ENCODE peak calls at places on chromosomes 3 and 15, in seven cellular contexts. One of them, this sample, is unnamed.

GRCh38 chr3:30440147-30440604 is 166.2 kb upstream of the TGFBR2 start:
- DNase-seq in HEK293T: no peak
- DNase-seq in NCI-H1694: no peak
- DNase-seq in astrocyte of the cerebellum: peak; percentile 42
- DNase-seq in activated CD8-positive, alpha-beta memory T cell treated with anti-CD3 and anti-CD28 coated beads, Interleukin-2, amount 50 U/mL, for 48 hours: no peak
- DNase-seq in memory B cell: no peak
- DNase-seq in stimulated activated CD4-positive, alpha-beta T cell treated with anti-CD3 and anti-CD28 coated beads, Interleukin-4, amount 100 ng/mL, for 48 hours: no peak
- DNase-seq in this sample: no peak

GRCh38 chr15:80660114-80660513 is 35.0 kb upstream of the ABHD17C start:
- DNase-seq in memory B cell: no peak
- DNase-seq in HEK293T: peak; percentile 73
- DNase-seq in stimulated activated CD4-positive, alpha-beta T cell treated with anti-CD3 and anti-CD28 coated beads, Interleukin-4, amount 100 ng/mL, for 48 hours: no peak
- DNase-seq in NCI-H1694: no peak
- DNase-seq in activated CD8-positive, alpha-beta memory T cell treated with anti-CD3 and anti-CD28 coated beads, Interleukin-2, amount 50 U/mL, for 48 hours: no peak
- DNase-seq in astrocyte of the cerebellum: peak; percentile 3
- DNase-seq in this sample: no peak

GRCh38 chr3:115792206-115792955 is 169.1 kb downstream of the GAP43 start:
- DNase-seq in stimulated activated CD4-positive, alpha-beta T cell treated with anti-CD3 and anti-CD28 coated beads, Interleukin-4, amount 100 ng/mL, for 48 hours: no peak
- DNase-seq in NCI-H1694: no peak
- DNase-seq in activated CD8-positive, alpha-beta memory T cell treated with anti-CD3 and anti-CD28 coated beads, Interleukin-2, amount 50 U/mL, for 48 hours: no peak
- DNase-seq in memory B cell: no peak
- DNase-seq in astrocyte of the cerebellum: no peak
- DNase-seq in HEK293T: no peak
- DNase-seq in this sample: no peak

GRCh38 chr3:136818851-136819783 is at the start of gene SLC35G2:
- DNase-seq in memory B cell: peak; percentile 18
- DNase-seq in stimulated activated CD4-positive, alpha-beta T cell treated with anti-CD3 and anti-CD28 coated beads, Interleukin-4, amount 100 ng/mL, for 48 hours: peak; percentile 15
- DNase-seq in NCI-H1694: no peak
- DNase-seq in activated CD8-positive, alpha-beta memory T cell treated with anti-CD3 and anti-CD28 coated beads, Interleukin-2, amount 50 U/mL, for 48 hours: peak; percentile 72
- DNase-seq in HEK293T: peak; percentile 68
- DNase-seq in astrocyte of the cerebellum: peak; percentile 68
- DNase-seq in this sample: peak; percentile 63

GRCh38 chr3:9347086-9347485 is 15.8 kb upstream of the THUMPD3 start:
- DNase-seq in NCI-H1694: no peak
- DNase-seq in stimulated activated CD4-positive, alpha-beta T cell treated with anti-CD3 and anti-CD28 coated beads, Interleukin-4, amount 100 ng/mL, for 48 hours: no peak
- DNase-seq in astrocyte of the cerebellum: no peak
- DNase-seq in HEK293T: no peak
- DNase-seq in activated CD8-positive, alpha-beta memory T cell treated with anti-CD3 and anti-CD28 coated beads, Interleukin-2, amount 50 U/mL, for 48 hours: no peak
- DNase-seq in memory B cell: no peak
- DNase-seq in this sample: no peak

GRCh38 chr3:197297020-197297419 is 1.4 kb downstream of the DLG1 start:
- DNase-seq in NCI-H1694: no peak
- DNase-seq in HEK293T: no peak
- DNase-seq in activated CD8-positive, alpha-beta memory T cell treated with anti-CD3 and anti-CD28 coated beads, Interleukin-2, amount 50 U/mL, for 48 hours: no peak
- DNase-seq in astrocyte of the cerebellum: no peak
- DNase-seq in stimulated activated CD4-positive, alpha-beta T cell treated with anti-CD3 and anti-CD28 coated beads, Interleukin-4, amount 100 ng/mL, for 48 hours: no peak
- DNase-seq in memory B cell: no peak
- DNase-seq in this sample: no peak

GRCh38 chr15:73996939-73997338 is 2.4 kb downstream of the PML start:
- DNase-seq in NCI-H1694: no peak
- DNase-seq in HEK293T: no peak
- DNase-seq in stimulated activated CD4-positive, alpha-beta T cell treated with anti-CD3 and anti-CD28 coated beads, Interleukin-4, amount 100 ng/mL, for 48 hours: no peak
- DNase-seq in activated CD8-positive, alpha-beta memory T cell treated with anti-CD3 and anti-CD28 coated beads, Interleukin-2, amount 50 U/mL, for 48 hours: no peak
- DNase-seq in astrocyte of the cerebellum: no peak
- DNase-seq in memory B cell: no peak
- DNase-seq in this sample: no peak

GRCh38 chr3:194091141-194091540 is 44.8 kb upstream of the HES1 start:
- DNase-seq in activated CD8-positive, alpha-beta memory T cell treated with anti-CD3 and anti-CD28 coated beads, Interleukin-2, amount 50 U/mL, for 48 hours: no peak
- DNase-seq in stimulated activated CD4-positive, alpha-beta T cell treated with anti-CD3 and anti-CD28 coated beads, Interleukin-4, amount 100 ng/mL, for 48 hours: no peak
- DNase-seq in NCI-H1694: no peak
- DNase-seq in memory B cell: no peak
- DNase-seq in HEK293T: no peak
- DNase-seq in astrocyte of the cerebellum: no peak
- DNase-seq in this sample: no peak

GRCh38 chr3:177516130-177517011 is 319.1 kb upstream of the TBL1XR1 start:
- DNase-seq in astrocyte of the cerebellum: peak; percentile 96
- DNase-seq in NCI-H1694: peak; percentile 57
- DNase-seq in stimulated activated CD4-positive, alpha-beta T cell treated with anti-CD3 and anti-CD28 coated beads, Interleukin-4, amount 100 ng/mL, for 48 hours: no peak
- DNase-seq in HEK293T: no peak
- DNase-seq in memory B cell: no peak
- DNase-seq in activated CD8-positive, alpha-beta memory T cell treated with anti-CD3 and anti-CD28 coated beads, Interleukin-2, amount 50 U/mL, for 48 hours: no peak
- DNase-seq in this sample: no peak

GRCh38 chr3:30222436-30222835 is 384.0 kb upstream of the TGFBR2 start:
- DNase-seq in stimulated activated CD4-positive, alpha-beta T cell treated with anti-CD3 and anti-CD28 coated beads, Interleukin-4, amount 100 ng/mL, for 48 hours: no peak
- DNase-seq in NCI-H1694: no peak
- DNase-seq in activated CD8-positive, alpha-beta memory T cell treated with anti-CD3 and anti-CD28 coated beads, Interleukin-2, amount 50 U/mL, for 48 hours: no peak
- DNase-seq in memory B cell: no peak
- DNase-seq in astrocyte of the cerebellum: no peak
- DNase-seq in HEK293T: no peak
- DNase-seq in this sample: no peak

GRCh38 chr3:139130390-139131140 is 85.9 kb upstream of the PRR23C start:
- DNase-seq in HEK293T: no peak
- DNase-seq in activated CD8-positive, alpha-beta memory T cell treated with anti-CD3 and anti-CD28 coated beads, Interleukin-2, amount 50 U/mL, for 48 hours: no peak
- DNase-seq in stimulated activated CD4-positive, alpha-beta T cell treated with anti-CD3 and anti-CD28 coated beads, Interleukin-4, amount 100 ng/mL, for 48 hours: no peak
- DNase-seq in NCI-H1694: no peak
- DNase-seq in astrocyte of the cerebellum: no peak
- DNase-seq in memory B cell: no peak
- DNase-seq in this sample: no peak

GRCh38 chr3:32991781-32992180 is 40.3 kb downstream of the CCR4 start:
- DNase-seq in activated CD8-positive, alpha-beta memory T cell treated with anti-CD3 and anti-CD28 coated beads, Interleukin-2, amount 50 U/mL, for 48 hours: no peak
- DNase-seq in memory B cell: no peak
- DNase-seq in astrocyte of the cerebellum: no peak
- DNase-seq in stimulated activated CD4-positive, alpha-beta T cell treated with anti-CD3 and anti-CD28 coated beads, Interleukin-4, amount 100 ng/mL, for 48 hours: no peak
- DNase-seq in NCI-H1694: no peak
- DNase-seq in HEK293T: no peak
- DNase-seq in this sample: no peak

GRCh38 chr15:89756897-89757296 is 5.8 kb upstream of the MESP1 start:
- DNase-seq in activated CD8-positive, alpha-beta memory T cell treated with anti-CD3 and anti-CD28 coated beads, Interleukin-2, amount 50 U/mL, for 48 hours: no peak
- DNase-seq in astrocyte of the cerebellum: no peak
- DNase-seq in NCI-H1694: no peak
- DNase-seq in memory B cell: no peak
- DNase-seq in HEK293T: no peak
- DNase-seq in stimulated activated CD4-positive, alpha-beta T cell treated with anti-CD3 and anti-CD28 coated beads, Interleukin-4, amount 100 ng/mL, for 48 hours: no peak
- DNase-seq in this sample: no peak

GRCh38 chr3:133016838-133017309 is 21.3 kb upstream of the TMEM108 start:
- DNase-seq in activated CD8-positive, alpha-beta memory T cell treated with anti-CD3 and anti-CD28 coated beads, Interleukin-2, amount 50 U/mL, for 48 hours: no peak
- DNase-seq in stimulated activated CD4-positive, alpha-beta T cell treated with anti-CD3 and anti-CD28 coated beads, Interleukin-4, amount 100 ng/mL, for 48 hours: no peak
- DNase-seq in HEK293T: peak; percentile 9
- DNase-seq in NCI-H1694: no peak
- DNase-seq in astrocyte of the cerebellum: no peak
- DNase-seq in memory B cell: no peak
- DNase-seq in this sample: no peak

GRCh38 chr3:36729204-36730056 is 34.9 kb downstream of the DCLK3 start:
- DNase-seq in NCI-H1694: no peak
- DNase-seq in HEK293T: peak; percentile 41
- DNase-seq in activated CD8-positive, alpha-beta memory T cell treated with anti-CD3 and anti-CD28 coated beads, Interleukin-2, amount 50 U/mL, for 48 hours: no peak
- DNase-seq in memory B cell: no peak
- DNase-seq in astrocyte of the cerebellum: peak; percentile 46
- DNase-seq in stimulated activated CD4-positive, alpha-beta T cell treated with anti-CD3 and anti-CD28 coated beads, Interleukin-4, amount 100 ng/mL, for 48 hours: no peak
- DNase-seq in this sample: no peak